ENCODE peak calls at places on chromosomes 2 and 18, in nine cellular contexts. H is astrocyte; Q is A549; L is IMR-90; A is naive thymus-derived CD4-positive, alpha-beta T cell; F is GM23338; T is right cardiac atrium; E is HepG2; X is foreskin keratinocyte. M is an unnamed sample. For H3K4me1, the result is how much of the 10 kb centered on the place peaks cover.

GRCh38 chr2:164606557-164606956 is 14.7 kb downstream of the GRB14 start:
- DNase-seq in E (no peak), L (no peak), T (no peak), A (no peak), F (no peak), X (no peak), Q (no peak), H (peak), M (no peak)

GRCh38 chr2:117470311-117471095 is 344.0 kb upstream of the DDX18 start:
- DNase-seq in H (no peak), E (peak), L (no peak), X (no peak), Q (peak), T (no peak), F (peak), A (no peak), M (no peak)

GRCh38 chr18:44788334-44788733 is 107.6 kb downstream of the SETBP1 start:
- DNase-seq in H (no peak), F (no peak), L (no peak), A (no peak), E (no peak), Q (no peak), T (no peak), X (no peak), M (no peak)

GRCh38 chr18:6248017-6248416 is 166.7 kb downstream of the L3MBTL4 start:
- DNase-seq in H (no peak), F (no peak), L (no peak), Q (no peak), X (no peak), T (no peak), E (no peak), A (no peak), M (no peak)

GRCh38 chr2:181984060-181984459 is 1.6 kb upstream of the PPP1R1C start:
- DNase-seq in T (no peak), E (no peak), Q (no peak), X (no peak), H (no peak), L (no peak), A (no peak), F (no peak), M (no peak)

GRCh38 chr18:58578835-58579560 is 49.9 kb downstream of the ALPK2 start:
- DNase-seq in X (peak), T (no peak), Q (peak), A (no peak), L (peak), E (peak), H (peak), F (no peak), M (peak)

GRCh38 chr2:207161724-207162123 is 4.0 kb downstream of the KLF7 start:
- DNase-seq in A (no peak), L (peak), F (no peak), E (no peak), H (peak), T (no peak), Q (peak), X (peak), M (peak)

GRCh38 chr2:33375054-33375453 is 101.4 kb upstream of the RASGRP3 start:
- DNase-seq in Q (no peak), H (peak), F (no peak), A (no peak), T (no peak), X (no peak), L (peak), E (no peak), M (no peak)

GRCh38 chr2:73037947-73038585 is 33.4 kb downstream of the SFXN5 start:
- DNase-seq in L (no peak), X (no peak), Q (no peak), A (no peak), E (no peak), F (no peak), T (no peak), H (no peak), M (no peak)

DNA sequence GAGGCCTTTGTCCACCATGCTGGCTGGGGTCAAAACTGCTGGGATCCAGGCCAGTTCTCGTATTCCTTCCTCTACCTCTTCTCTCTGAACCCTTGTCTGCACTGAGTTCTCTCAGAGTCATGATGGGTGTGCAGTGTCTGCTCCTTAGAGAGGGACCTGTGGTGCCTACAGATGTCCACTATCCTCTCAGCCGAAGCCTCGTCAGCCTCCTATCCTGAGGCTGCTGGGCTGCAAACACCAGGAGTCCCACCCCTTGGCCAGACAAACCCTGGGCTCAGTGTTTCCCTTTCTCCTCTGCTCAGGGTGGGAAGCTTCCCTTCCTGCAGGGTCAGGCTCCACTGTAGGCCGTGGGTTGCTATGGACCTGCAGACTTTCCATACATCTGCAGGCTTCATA is 2.3 kb downstream of the INPP5D start:
- DNase-seq in Q (no peak), L (no peak), A (no peak), T (peak), H (no peak), F (no peak), X (no peak), E (peak), M (no peak)
- H3K4me1 ChIP-seq in Q (under half), L (under half), A (under half), T (under half), H (under half), F (under half), X (under half), E (half or more), M (under half)

GRCh38 chr2:219252570-219252899 is 508 bp upstream of the TUBA4B start:
- DNase-seq in E (no peak), L (no peak), H (no peak), X (no peak), A (peak), F (no peak), T (no peak), Q (no peak), M (no peak)
- H3K27ac ChIP-seq in E (no peak), L (no peak), H (no peak), X (peak), A (peak), F (no peak), T (peak), Q (peak), M (no peak)

GRCh38 chr2:171330155-171330956 is 103.4 kb downstream of the METTL8 start:
- DNase-seq in X (no peak), E (no peak), Q (no peak), T (no peak), H (no peak), L (no peak), A (no peak), F (no peak), M (no peak)

GRCh38 chr2:171323971-171324528 is 109.7 kb downstream of the METTL8 start:
- DNase-seq in H (no peak), T (no peak), X (no peak), F (no peak), L (no peak), A (no peak), Q (no peak), E (peak), M (no peak)

GRCh38 chr2:171327043-171327496 is 106.7 kb downstream of the METTL8 start:
- DNase-seq in E (no peak), F (peak), L (peak), X (no peak), Q (no peak), H (no peak), A (no peak), T (no peak), M (no peak)

GRCh38 chr2:171320731-171321130 is 113.1 kb downstream of the METTL8 start:
- DNase-seq in F (no peak), H (no peak), L (no peak), A (no peak), X (no peak), Q (no peak), E (no peak), T (no peak), M (no peak)

DNA sequence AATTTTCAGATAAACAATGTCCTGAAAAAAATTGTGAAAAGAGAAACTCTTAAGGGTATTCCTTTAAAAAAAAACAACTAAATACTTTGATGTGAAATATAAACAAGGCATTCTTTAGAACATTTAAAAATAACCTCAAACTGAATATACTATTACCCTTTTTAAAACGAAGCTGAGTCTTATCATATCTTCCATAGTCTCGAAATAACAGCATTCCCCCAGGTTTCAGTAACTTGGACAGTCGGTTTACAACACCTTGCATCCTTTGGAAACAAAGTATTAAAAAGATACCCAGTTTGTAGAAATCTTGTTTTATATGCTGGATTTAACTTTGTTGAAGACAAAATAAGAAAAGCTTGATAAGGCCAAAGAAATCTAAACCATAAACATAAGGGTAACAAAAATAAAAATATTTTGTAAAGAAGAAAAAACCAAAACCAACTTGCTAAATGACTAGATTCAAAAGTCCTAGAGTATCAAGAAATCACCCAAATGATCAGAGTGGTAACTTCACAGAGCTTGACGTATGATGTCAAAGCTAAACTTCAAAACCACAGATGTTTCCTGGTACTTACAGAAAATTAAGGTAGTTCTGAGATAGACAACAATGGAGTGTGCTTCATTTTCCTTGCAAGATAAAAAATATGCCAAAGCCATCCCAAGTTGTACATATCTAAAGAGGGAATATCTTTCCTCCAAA is 107.8 kb downstream of the METTL8 start:
- DNase-seq in L (no peak), F (no peak), E (no peak), X (no peak), H (no peak), T (no peak), Q (no peak), A (peak), M (no peak)
- H3K4me1 ChIP-seq in L (under half), F (under half), E (under half), X (under half), H (under half), T (under half), Q (under half), A (under half), M (under half)

GRCh38 chr2:17719562-17720371 is 33.8 kb downstream of the SMC6 start:
- DNase-seq in X (peak), T (no peak), F (peak), A (no peak), L (peak), Q (peak), E (no peak), H (peak), M (peak)
- H3K27ac ChIP-seq in X (no peak), T (no peak), F (peak), A (no peak), L (no peak), Q (no peak), E (no peak), H (no peak), M (no peak)

GRCh38 chr2:241312082-241312481 is 3.4 kb downstream of the HDLBP start:
- DNase-seq in L (peak), E (no peak), X (peak), Q (no peak), A (no peak), F (no peak), H (peak), T (no peak), M (no peak)

GRCh38 chr2:241314933-241315182 is 614 bp downstream of the HDLBP start:
- DNase-seq in F (no peak), Q (no peak), L (no peak), H (no peak), A (no peak), T (no peak), E (no peak), X (peak), M (no peak)

GRCh38 chr2:241315879-241316700 is at the start of gene SEPTIN2:
- DNase-seq in A (peak), E (peak), Q (peak), F (peak), T (peak), H (peak), X (peak), L (peak), M (peak)

GRCh38 chr2:241315183-241315878 is at the start of gene HDLBP:
- DNase-seq in A (peak), F (peak), E (peak), T (peak), H (peak), L (peak), X (peak), Q (peak), M (peak)

DNA sequence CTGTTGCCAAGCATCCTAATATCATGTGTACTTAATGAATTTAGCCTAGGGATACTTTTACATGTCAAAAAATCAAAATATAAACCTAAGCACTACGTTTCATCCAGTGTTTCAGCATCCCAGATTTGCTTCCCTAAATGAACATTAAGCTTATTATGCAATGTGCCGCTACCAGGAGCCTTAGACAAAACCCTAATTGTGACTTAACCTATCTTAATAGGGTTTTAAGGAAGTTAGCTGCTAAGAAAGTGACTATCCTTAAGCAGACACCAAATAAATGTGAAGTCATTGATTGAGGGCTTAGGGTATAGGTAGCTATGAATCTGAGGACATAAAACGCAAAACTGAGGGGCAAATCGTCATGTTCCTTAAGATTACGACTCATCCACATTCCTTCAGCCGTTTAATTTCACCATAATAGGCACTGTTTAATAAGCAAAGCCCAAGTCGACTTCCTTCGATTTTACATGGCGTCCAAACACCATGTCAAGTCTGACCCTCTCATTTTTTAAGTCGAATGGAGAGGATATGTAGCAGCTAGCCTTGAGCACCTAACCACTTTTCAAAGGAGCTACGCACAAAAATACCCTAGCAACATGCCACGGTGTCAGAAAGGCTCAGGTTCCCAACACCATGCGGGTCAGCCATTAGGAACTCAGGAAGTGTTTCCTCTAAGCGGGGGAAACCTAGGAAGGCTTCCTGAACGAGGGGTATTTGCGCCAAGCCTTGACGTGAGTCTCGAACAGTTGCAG is 1.1 kb downstream of the HDLBP start:
- DNase-seq in Q (peak), A (no peak), T (no peak), E (peak), X (no peak), F (peak), L (peak), H (peak), M (no peak)
- H3K4me1 ChIP-seq in Q (half or more), A (under half), T (under half), E (half or more), X (under half), F (under half), L (under half), H (half or more), M (under half)

GRCh38 chr2:96526101-96526591 is 10.4 kb upstream of the ARID5A start:
- DNase-seq in Q (no peak), F (no peak), X (no peak), T (peak), L (no peak), A (peak), E (no peak), H (no peak), M (no peak)

GRCh38 chr2:96523659-96524481 is 12.7 kb upstream of the ARID5A start:
- DNase-seq in T (peak), L (peak), E (no peak), F (no peak), A (peak), Q (no peak), H (no peak), X (no peak), M (no peak)

GRCh38 chr2:96525211-96525507 is 11.4 kb upstream of the ARID5A start:
- DNase-seq in L (no peak), X (no peak), E (no peak), H (no peak), T (no peak), Q (no peak), A (peak), F (no peak), M (no peak)

GRCh38 chr2:96526615-96527014 is 9.9 kb upstream of the ARID5A start:
- DNase-seq in H (no peak), F (no peak), Q (no peak), X (no peak), L (no peak), T (peak), A (peak), E (no peak), M (no peak)

GRCh38 chr2:96524482-96525210 is 11.9 kb upstream of the ARID5A start:
- DNase-seq in H (no peak), F (no peak), Q (no peak), T (peak), A (peak), E (no peak), X (no peak), L (no peak), M (no peak)
- H3K27ac ChIP-seq in H (no peak), F (no peak), Q (no peak), T (no peak), A (no peak), E (no peak), X (no peak), L (no peak), M (no peak)

GRCh38 chr2:236773206-236773605 is 203.6 kb downstream of the ACKR3 start:
- DNase-seq in E (no peak), H (no peak), T (no peak), F (no peak), Q (no peak), L (no peak), X (no peak), A (no peak), M (no peak)
- H3K4me1 ChIP-seq in E (under half), H (under half), T (under half), F (under half), Q (under half), L (under half), X (under half), A (under half), M (under half)

M was measured in SJSA1.